ENCODE peak calls at places on chromosomes 1 and 21, in four cellular contexts. F, P, R and K are unnamed samples.

GRCh38 chr1:234326493-234327366 is 46.5 kb upstream of the COA6 start:
- DNase-seq in F (no peak), P (peak), R (peak), K (peak)

GRCh38 chr1:46512792-46513190 is 23.2 kb downstream of the DMBX1 start:
- DNase-seq in F (peak), P (no peak), R (no peak), K (no peak)

GRCh38 chr1:56095924-56096655 is 483.3 kb downstream of the PLPP3 start:
- DNase-seq in F (no peak), P (no peak), R (no peak), K (no peak)

GRCh38 chr1:46017876-46018503 is 114.4 kb downstream of the PIK3R3 start:
- DNase-seq in F (no peak), P (no peak), R (no peak), K (no peak)

GRCh38 chr1:227757781-227758180 is 22.5 kb downstream of the SNAP47 start:
- DNase-seq in F (no peak), P (no peak), R (no peak), K (no peak)

GRCh38 chr1:246450485-246451251 is 56.4 kb downstream of the SMYD3 start:
- DNase-seq in F (no peak), P (no peak), R (no peak), K (peak)

GRCh38 chr1:229544587-229544986 is 13.9 kb downstream of the ABCB10 start:
- DNase-seq in F (no peak), P (no peak), R (no peak), K (no peak)

GRCh38 chr1:39575191-39576015 is 1.2 kb downstream of the PABPC4 start:
- DNase-seq in F (peak), P (no peak), R (peak), K (peak)

GRCh38 chr1:234899041-234899787 is 229.4 kb downstream of the TOMM20 start:
- DNase-seq in F (no peak), P (no peak), R (no peak), K (no peak)

GRCh38 chr1:67855944-67856343 is 22.7 kb upstream of the GNG12 start:
- DNase-seq in F (no peak), P (no peak), R (no peak), K (no peak)

GRCh38 chr1:157566484-157567300 is 14.4 kb upstream of the FCRL5 start:
- DNase-seq in F (no peak), P (peak), R (no peak), K (peak)

GRCh38 chr21:29145354-29145782 is 14.9 kb downstream of the MAP3K7CL start:
- DNase-seq in F (no peak), P (no peak), R (peak), K (no peak)

GRCh38 chr21:46065993-46066842 is 31.7 kb upstream of the COL6A2 start:
- DNase-seq in F (peak), P (no peak), R (no peak), K (no peak)